ENCODE peak calls at places on chromosomes 4 and X, in six cellular contexts. M is nucleus accumbens, F is HT1080, A is GM03348, R is iPS-NIHi11, T is SK-N-DZ. N is an unnamed sample.

GRCh38 chrX:41090568-41091238 is 5.5 kb downstream of the USP9X start:
- DNase-seq in A (peak; percentile 6), R (no peak), M (no peak), F (no peak), T (no peak), N (no peak)

GRCh38 chr4:52932586-52933482 is 70.7 kb downstream of the RASL11B start:
- DNase-seq in R (no peak), M (no peak), A (peak; percentile 51), T (no peak), F (peak; percentile 48), N (no peak)

GRCh38 chr4:84924439-84924838 is 42.1 kb downstream of the WDFY3 start:
- DNase-seq in R (no peak), A (no peak), T (no peak), M (no peak), F (no peak), N (no peak)

GRCh38 chrX:40380649-40381488 is 199.9 kb upstream of the ATP6AP2 start:
- DNase-seq in M (no peak), T (peak; percentile 32), R (peak; percentile 16), A (no peak), F (no peak), N (no peak)

GRCh38 chrX:111041018-111041462 is 55.0 kb upstream of the PAK3 start:
- DNase-seq in F (peak; percentile 96), M (no peak), A (peak; percentile 67), R (no peak), T (no peak), N (no peak)

GRCh38 chrX:57528670-57529255 is 63.0 kb upstream of the ZXDB start:
- DNase-seq in A (peak; percentile 2), F (peak; percentile 4), M (no peak), T (no peak), R (no peak), N (no peak)

GRCh38 chr4:2260336-2261109 is 1.4 kb downstream of the MXD4 start:
- DNase-seq in A (peak; percentile 24), F (no peak), R (no peak), T (no peak), M (no peak), N (peak; percentile 40)

GRCh38 chrX:37423864-37424569 is 74.9 kb downstream of the PRRG1 start:
- DNase-seq in F (peak; percentile 32), R (no peak), M (no peak), A (no peak), T (no peak), N (no peak)

GRCh38 chrX:119694601-119695534 is 1.9 kb upstream of the SEPTIN6 start:
- DNase-seq in A (no peak), M (no peak), R (no peak), T (peak; percentile 55), F (no peak), N (no peak)

GRCh38 chrX:133838761-133839676 is 146.4 kb downstream of the GPC3 start:
- DNase-seq in T (peak; percentile 10), A (peak; percentile 39), M (no peak), R (peak; percentile 45), F (peak; percentile 11), N (no peak)

GRCh38 chr4:10096976-10097330 is 19.6 kb downstream of the WDR1 start:
- DNase-seq in T (no peak), R (no peak), F (no peak), M (no peak), A (no peak), N (no peak)

GRCh38 chr4:186725422-186726149 is 1.9 kb upstream of the FAT1 start:
- DNase-seq in A (peak; percentile 90), F (peak; percentile 83), T (peak; percentile 37), R (peak; percentile 70), M (peak; percentile 48), N (peak; percentile 81)

GRCh38 chr4:40183615-40184411 is 13.0 kb upstream of the RHOH start:
- DNase-seq in A (no peak), R (no peak), T (no peak), F (no peak), M (no peak), N (no peak)

GRCh38 chrX:40243699-40244098 is 145.9 kb upstream of the BCOR start:
- DNase-seq in A (no peak), F (no peak), T (peak; percentile 51), R (no peak), M (no peak), N (no peak)

GRCh38 chr4:25670991-25671390 is 15.3 kb downstream of the SLC34A2 start:
- DNase-seq in R (no peak), T (no peak), F (no peak), M (no peak), A (no peak), N (no peak)

GRCh38 chrX:133859860-133860259 is 125.5 kb downstream of the GPC3 start:
- DNase-seq in R (no peak), A (peak; percentile 2), F (peak; percentile 17), T (no peak), M (no peak), N (no peak)

GRCh38 chr4:832536-832935 is 6.6 kb upstream of the CPLX1 start:
- DNase-seq in F (no peak), M (no peak), R (no peak), A (no peak), T (no peak), N (no peak)

GRCh38 chr4:81457921-81458520 is 13.7 kb downstream of the RASGEF1B start:
- DNase-seq in M (no peak), R (no peak), T (no peak), F (no peak), A (no peak), N (no peak)

GRCh38 chr4:20428410-20429160 is 176.9 kb downstream of the SLIT2 start:
- DNase-seq in M (no peak), R (no peak), T (no peak), F (no peak), A (no peak), N (no peak)

GRCh38 chr4:142369141-142369540 is 477.0 kb downstream of the INPP4B start:
- DNase-seq in T (no peak), A (no peak), R (no peak), F (no peak), M (no peak), N (no peak)

GRCh38 chrX:115713465-115713864 is 152.5 kb downstream of the PLS3 start:
- DNase-seq in M (no peak), R (no peak), F (no peak), T (no peak), A (no peak), N (no peak)

GRCh38 chr4:99161700-99162099 is 17.6 kb upstream of the ADH4 start:
- DNase-seq in F (no peak), M (no peak), A (no peak), T (no peak), R (no peak), N (no peak)

GRCh38 chr4:69092190-69092589 is 4.1 kb upstream of the UGT2B7 start:
- DNase-seq in T (no peak), F (peak; percentile 83), R (no peak), A (peak; percentile 1), M (no peak), N (no peak)

GRCh38 chr4:116332508-116332907 is 752.9 kb downstream of the TRAM1L1 start:
- DNase-seq in A (no peak), R (no peak), M (no peak), T (peak; percentile 4), F (no peak), N (no peak)

GRCh38 chrX:12949927-12950656 is 24.8 kb upstream of the TMSB4X start:
- DNase-seq in A (peak; percentile 74), T (peak; percentile 61), R (no peak), F (no peak), M (peak; percentile 67), N (peak; percentile 82)

GRCh38 chrX:103877571-103877970 is 45.5 kb upstream of the RAB9B start:
- DNase-seq in R (no peak), T (no peak), M (no peak), A (no peak), F (peak; percentile 11), N (no peak)

GRCh38 chrX:119093991-119094741 is 21.4 kb downstream of the CT47C1 start:
- DNase-seq in R (no peak), M (no peak), F (no peak), A (no peak), T (no peak), N (no peak)

GRCh38 chrX:47577424-47577823 is 4.8 kb upstream of the TIMP1 start:
- DNase-seq in A (no peak), F (no peak), M (no peak), R (no peak), T (no peak), N (no peak)

GRCh38 chr4:110853242-110853641 is 230.4 kb upstream of the PITX2 start:
- DNase-seq in R (no peak), F (no peak), M (no peak), A (no peak), T (no peak), N (no peak)

GRCh38 chr4:176841730-176842129 is 49.0 kb upstream of the VEGFC start:
- DNase-seq in A (no peak), T (no peak), F (peak; percentile 67), M (no peak), R (no peak), N (no peak)

GRCh38 chrX:53556868-53557267 is 122.7 kb upstream of the HSD17B10 start:
- DNase-seq in T (no peak), A (no peak), F (no peak), R (no peak), M (no peak), N (no peak)

GRCh38 chr4:189036906-189037305 is 897.7 kb downstream of the TRIML1 start:
- DNase-seq in F (no peak), A (no peak), M (no peak), R (no peak), T (no peak), N (no peak)

GRCh38 chr4:185359767-185360446 is 35.8 kb downstream of the LRP2BP start:
- DNase-seq in M (no peak), T (no peak), A (no peak), R (no peak), F (peak; percentile 25), N (no peak)

GRCh38 chrX:12239356-12240082 is 101.2 kb downstream of the FRMPD4 start:
- DNase-seq in R (no peak), A (peak; percentile 8), F (no peak), M (no peak), T (no peak), N (no peak)

GRCh38 chrX:153381684-153382532 is 19.2 kb downstream of the PNMA6E start:
- DNase-seq in R (peak; percentile 26), F (peak; percentile 39), M (peak; percentile 8), T (peak; percentile 85), A (peak; percentile 60), N (peak; percentile 49)

GRCh38 chr4:174467107-174467506 is 55.2 kb downstream of the HPGD start:
- DNase-seq in M (no peak), T (no peak), A (no peak), R (no peak), F (no peak), N (no peak)

GRCh38 chr4:79065262-79065661 is 126.0 kb upstream of the PAQR3 start:
- DNase-seq in M (no peak), T (peak; percentile 21), R (no peak), A (no peak), F (no peak), N (no peak)

GRCh38 chr4:123603165-123603564 is 206.6 kb downstream of the SPRY1 start:
- DNase-seq in R (no peak), T (no peak), A (no peak), M (no peak), F (peak; percentile 71), N (no peak)

GRCh38 chr4:174248407-174248806 is 35.1 kb downstream of the FBXO8 start:
- DNase-seq in R (no peak), F (no peak), A (no peak), T (no peak), M (no peak), N (no peak)

N was measured in left cardiac atrium.